ENCODE peak calls at places on chromosomes 5 and 9, in nine cellular contexts. L is AG04449, Q is HCT116, D is keratinocyte, I is mucosa of descending colon, M is cardiac muscle cell, P is foreskin fibroblast, O is GM12878, T is WERI-Rb-1. A is an unnamed sample.

GRCh38 chr5:14186132-14186830 is 43.1 kb downstream of the TRIO start:
- DNase-seq in L (no peak), Q (no peak), D (no peak), I (no peak), M (no peak), P (no peak), O (no peak), T (no peak), A (no peak)

GRCh38 chr5:126122942-126123341 is 300.3 kb upstream of the GRAMD2B start:
- DNase-seq in L (no peak), Q (no peak), D (no peak), I (no peak), M (peak; percentile 22), P (no peak), O (no peak), T (no peak), A (no peak)

GRCh38 chr5:151709109-151709735 is 22.5 kb upstream of the SPARC start:
- DNase-seq in L (no peak), Q (no peak), D (no peak), I (no peak), M (no peak), P (no peak), O (no peak), T (no peak), A (no peak)

GRCh38 chr5:116546033-116546742 is 28.4 kb downstream of the SEMA6A start:
- DNase-seq in L (no peak), Q (no peak), D (no peak), I (peak; percentile 60), M (no peak), P (no peak), O (no peak), T (no peak), A (no peak)

GRCh38 chr5:127072861-127073846 is at the start of gene C5orf63:
- DNase-seq in L (no peak), Q (peak; percentile 8), D (no peak), I (peak; percentile 84), M (no peak), P (no peak), O (peak; percentile 17), T (peak; percentile 71), A (no peak)

GRCh38 chr9:131657890-131658752 is 81.8 kb downstream of the RAPGEF1 start:
- DNase-seq in L (peak; percentile 65), Q (peak; percentile 75), D (no peak), I (no peak), M (no peak), P (peak; percentile 82), O (no peak), T (no peak), A (peak; percentile 79)

GRCh38 chr9:122125158-122125890 is 32.2 kb upstream of the TTLL11 start:
- DNase-seq in L (peak; percentile 17), Q (peak; percentile 56), D (no peak), I (peak; percentile 87), M (peak; percentile 82), P (peak; percentile 67), O (no peak), T (peak; percentile 83), A (peak; percentile 20)

GRCh38 chr9:73023025-73023541 is 70.2 kb upstream of the ALDH1A1 start:
- DNase-seq in L (peak; percentile 9), Q (peak; percentile 62), D (peak; percentile 9), I (peak; percentile 56), M (peak; percentile 66), P (peak; percentile 50), O (peak; percentile 3), T (peak; percentile 33), A (peak; percentile 33)

GRCh38 chr5:166031926-166032325 is 2259.5 kb upstream of the WWC1 start:
- DNase-seq in L (no peak), Q (no peak), D (peak; percentile 57), I (no peak), M (no peak), P (no peak), O (no peak), T (no peak), A (no peak)

GRCh38 chr9:138007566-138008080 is 130.0 kb downstream of the CACNA1B start:
- DNase-seq in L (no peak), Q (no peak), D (no peak), I (no peak), M (no peak), P (no peak), O (no peak), T (no peak), A (no peak)

GRCh38 chr5:173665326-173665725 is 48.9 kb upstream of the BOD1 start:
- DNase-seq in L (no peak), Q (no peak), D (no peak), I (no peak), M (no peak), P (no peak), O (no peak), T (no peak), A (no peak)

GRCh38 chr9:85178486-85178885 is 509.0 kb downstream of the NTRK2 start:
- DNase-seq in L (no peak), Q (no peak), D (peak; percentile 65), I (no peak), M (peak; percentile 30), P (no peak), O (no peak), T (no peak), A (no peak)

GRCh38 chr9:120528834-120529233 is 51.1 kb downstream of the CDK5RAP2 start:
- DNase-seq in L (no peak), Q (no peak), D (no peak), I (no peak), M (no peak), P (no peak), O (no peak), T (no peak), A (no peak)
- H3K4me3 ChIP-seq in L (no peak overlapping the region), Q (no peak overlapping the region), D (no peak overlapping the region), I (no peak overlapping the region), M (no peak overlapping the region), P (no peak overlapping the region), O (no peak overlapping the region), T (no peak overlapping the region), A (no peak overlapping the region)

DNA sequence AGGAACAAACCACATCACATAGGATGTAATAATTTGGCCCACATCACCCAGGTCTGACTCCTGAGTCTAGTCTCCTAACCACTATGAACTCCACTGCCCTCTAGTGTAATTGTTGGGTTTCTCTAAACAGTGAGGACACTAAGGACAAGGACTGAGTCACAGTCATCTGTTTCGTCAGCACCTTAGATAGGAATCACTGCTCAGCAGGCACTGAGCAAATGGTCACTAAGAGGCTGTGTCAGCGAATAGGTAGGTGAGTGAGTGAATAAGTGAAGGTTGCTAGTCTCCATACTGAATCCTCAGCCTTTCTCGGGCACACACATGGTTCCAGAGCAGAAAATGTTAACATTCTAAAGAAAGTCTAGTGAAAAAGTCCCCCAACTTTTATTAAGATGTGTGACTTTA is 278.6 kb downstream of the SPOCK1 start:
- DNase-seq in L (peak; percentile 51), Q (peak; percentile 76), D (peak; percentile 57), I (no peak), M (peak; percentile 52), P (peak; percentile 72), O (no peak), T (peak; percentile 37), A (peak; percentile 55)
- TF ChIP-seq CTCF in L (peak; percentile 43), Q (peak; percentile 57), D (peak; percentile 78), I (no peak), M (peak; percentile 70), P (peak; percentile 61), O (peak; percentile 44), T (peak; percentile 67), A (peak; percentile 63)

GRCh38 chr5:10724799-10725507 is 36.1 kb downstream of the DAP start:
- DNase-seq in L (no peak), Q (peak; percentile 75), D (no peak), I (peak; percentile 37), M (no peak), P (peak; percentile 59), O (no peak), T (peak; percentile 42), A (peak; percentile 38)
- H3K4me3 ChIP-seq in L (peak overlapping the region; percentile 18), Q (peak overlapping the region; percentile 23), D (peak overlapping the region; percentile 31), I (no peak overlapping the region), M (no peak overlapping the region), P (no peak overlapping the region), O (no peak overlapping the region), T (no peak overlapping the region), A (no peak overlapping the region)

GRCh38 chr5:48192-48591 is 43.8 kb upstream of the PLEKHG4B start:
- DNase-seq in L (no peak), Q (no peak), D (no peak), I (no peak), M (no peak), P (no peak), O (no peak), T (no peak), A (no peak)

GRCh38 chr5:40184-40583 is 51.8 kb upstream of the PLEKHG4B start:
- DNase-seq in L (no peak), Q (no peak), D (no peak), I (no peak), M (no peak), P (no peak), O (no peak), T (no peak), A (no peak)

GRCh38 chr5:42250-42649 is 49.7 kb upstream of the PLEKHG4B start:
- DNase-seq in L (no peak), Q (no peak), D (no peak), I (no peak), M (peak; percentile 60), P (no peak), O (no peak), T (peak; percentile 74), A (no peak)
- TF ChIP-seq CTCF in L (peak; percentile 40), Q (peak; percentile 64), D (peak; percentile 46), I (no peak), M (peak; percentile 43), P (peak; percentile 45), O (peak; percentile 9), T (peak; percentile 72), A (peak; percentile 77)